ENCODE peak calls at places on chromosomes 3 and 15, in seven cellular contexts. E, C, B, V, K, T and L are unnamed samples.

GRCh38 chr3:13172644-13173013 is 99.4 kb upstream of the IQSEC1 start:
- DNase-seq in E (no peak), V (no peak), K (no peak), T (no peak), B (no peak), C (no peak), L (no peak)

GRCh38 chr3:70580021-70580420 is 267.6 kb upstream of the MDFIC2 start:
- DNase-seq in K (peak; percentile 10), E (no peak), C (no peak), B (no peak), V (no peak), T (no peak), L (no peak)

GRCh38 chr3:119639494-119640350 is 20.7 kb downstream of the POPDC2 start:
- DNase-seq in V (no peak), B (no peak), E (no peak), C (no peak), K (no peak), T (no peak), L (no peak)

GRCh38 chr3:170038434-170039110 is 777 bp downstream of the GPR160 start:
- DNase-seq in B (no peak), V (no peak), C (peak; percentile 65), T (peak; percentile 71), E (peak; percentile 69), K (no peak), L (peak; percentile 65)

GRCh38 chr3:141336672-141337522 is 31.4 kb upstream of the ZBTB38 start:
- DNase-seq in B (no peak), E (no peak), K (peak; percentile 89), V (peak; percentile 84), T (no peak), C (peak; percentile 47), L (no peak)

GRCh38 chr15:63135281-63135680 is 13.6 kb downstream of the LACTB start:
- DNase-seq in E (no peak), C (no peak), V (no peak), B (no peak), K (no peak), T (no peak), L (no peak)

GRCh38 chr15:77181305-77182074 is 110.6 kb upstream of the TSPAN3 start:
- DNase-seq in B (no peak), V (no peak), C (no peak), K (no peak), T (no peak), E (no peak), L (no peak)

GRCh38 chr3:103813955-103814354 is 1379.1 kb downstream of the ZPLD1 start:
- DNase-seq in T (no peak), E (no peak), B (no peak), V (no peak), K (no peak), C (no peak), L (no peak)

GRCh38 chr3:41265823-41266273 is 66.5 kb downstream of the CTNNB1 start:
- DNase-seq in B (no peak), T (no peak), K (peak; percentile 93), E (peak; percentile 9), C (no peak), V (peak; percentile 87), L (no peak)

GRCh38 chr3:38364721-38365400 is 18.3 kb downstream of the XYLB start:
- DNase-seq in E (peak; percentile 54), T (no peak), K (no peak), V (no peak), B (no peak), C (no peak), L (no peak)

GRCh38 chr3:127152676-127153505 is 40.0 kb upstream of the PRR23E start:
- DNase-seq in V (no peak), T (peak; percentile 23), C (no peak), K (no peak), B (no peak), E (no peak), L (no peak)

GRCh38 chr15:51731549-51732267 is 5.7 kb downstream of the LYSMD2 start:
- DNase-seq in K (peak; percentile 37), E (peak; percentile 30), T (no peak), B (peak; percentile 41), V (peak; percentile 55), C (no peak), L (peak; percentile 52)

GRCh38 chr3:151434151-151434890 is 26.5 kb downstream of the IGSF10 start:
- DNase-seq in C (peak; percentile 13), K (peak; percentile 92), B (no peak), T (no peak), E (no peak), V (peak; percentile 91), L (no peak)

GRCh38 chr3:151432624-151433372 is 28.1 kb downstream of the IGSF10 start:
- DNase-seq in V (no peak), B (no peak), K (no peak), E (no peak), T (no peak), C (no peak), L (no peak)

GRCh38 chr3:151428386-151428785 is 32.5 kb downstream of the IGSF10 start:
- DNase-seq in C (no peak), V (no peak), B (no peak), T (no peak), K (no peak), E (no peak), L (no peak)

GRCh38 chr3:151431940-151432339 is 28.9 kb downstream of the IGSF10 start:
- DNase-seq in K (peak; percentile 97), E (no peak), B (no peak), V (peak; percentile 91), T (no peak), C (no peak), L (no peak)

DNA sequence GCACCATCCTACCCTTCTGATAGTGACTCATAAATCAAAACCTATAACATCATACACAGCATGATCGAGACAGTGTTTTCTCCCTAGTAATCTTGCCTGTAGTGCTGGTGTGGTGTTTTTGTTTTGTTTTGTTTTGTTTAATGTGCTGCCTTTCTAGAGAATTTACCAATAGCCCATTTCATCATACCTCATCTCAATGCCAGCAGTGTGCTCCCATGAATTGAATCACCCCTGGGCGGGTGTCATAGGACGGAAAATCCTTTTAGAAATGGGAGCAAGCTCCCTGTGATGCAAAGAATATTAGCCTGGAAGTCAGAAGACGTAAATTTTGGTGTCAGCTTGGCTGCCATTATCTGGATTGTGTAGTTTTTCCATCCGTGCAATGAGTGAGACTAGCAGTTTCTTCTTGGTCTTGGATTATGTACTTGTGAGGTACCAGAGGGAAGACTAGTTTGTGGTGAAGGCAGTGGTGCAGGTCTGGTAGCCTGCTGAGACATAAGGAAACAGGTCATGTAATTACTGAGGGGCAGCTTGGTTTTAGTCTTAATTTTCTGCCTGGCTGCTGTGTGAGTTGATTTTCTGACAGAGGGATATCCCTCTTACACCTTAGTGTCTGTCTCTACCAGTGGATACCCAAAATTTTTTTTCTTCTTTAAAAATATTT is 29.9 kb downstream of the IGSF10 start:
- DNase-seq in C (no peak), B (no peak), K (no peak), V (no peak), E (no peak), T (no peak), L (no peak)
- H3K4me3 ChIP-seq in C (no peak overlapping the region), B (no peak overlapping the region), K (no peak overlapping the region), V (no peak overlapping the region), E (no peak overlapping the region), T (no peak overlapping the region), L (no peak overlapping the region)

GRCh38 chr3:111311709-111312235 is 230.2 kb upstream of the CD96 start:
- DNase-seq in K (peak; percentile 80), T (no peak), V (peak; percentile 84), E (no peak), B (no peak), C (no peak), L (no peak)
- H3K27ac ChIP-seq in K (no peak overlapping the region), T (no peak overlapping the region), V (peak overlapping the region; percentile 14), E (no peak overlapping the region), B (peak overlapping the region; percentile 60), C (no peak overlapping the region), L (peak overlapping the region; percentile 3)

DNA sequence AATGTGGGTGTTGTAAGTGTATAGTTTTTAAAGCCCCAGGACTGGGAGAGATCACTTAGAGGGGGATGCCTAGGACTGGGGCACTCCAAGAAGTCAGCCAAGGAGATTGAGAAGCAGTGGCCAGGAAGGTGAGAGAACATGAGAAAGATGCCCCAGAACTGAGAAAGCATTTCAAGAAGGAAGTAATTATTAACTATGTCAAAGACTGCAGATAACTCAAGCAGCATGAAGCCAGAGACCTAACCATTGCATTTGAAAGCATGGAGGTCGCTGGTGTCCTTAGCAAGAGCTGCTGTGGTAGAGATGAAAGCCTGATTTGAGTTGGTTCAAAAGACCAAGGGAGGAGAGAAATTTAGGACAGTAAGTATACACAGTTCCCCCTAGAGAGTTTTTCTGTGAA is 30.6 kb upstream of the SLC2A2 start:
- DNase-seq in C (no peak), V (no peak), E (no peak), B (no peak), K (no peak), T (no peak), L (no peak)
- TF ChIP-seq CTCF in C (no peak), V (no peak), E (no peak), B (no peak), K (no peak), T (no peak), L (no peak)

DNA sequence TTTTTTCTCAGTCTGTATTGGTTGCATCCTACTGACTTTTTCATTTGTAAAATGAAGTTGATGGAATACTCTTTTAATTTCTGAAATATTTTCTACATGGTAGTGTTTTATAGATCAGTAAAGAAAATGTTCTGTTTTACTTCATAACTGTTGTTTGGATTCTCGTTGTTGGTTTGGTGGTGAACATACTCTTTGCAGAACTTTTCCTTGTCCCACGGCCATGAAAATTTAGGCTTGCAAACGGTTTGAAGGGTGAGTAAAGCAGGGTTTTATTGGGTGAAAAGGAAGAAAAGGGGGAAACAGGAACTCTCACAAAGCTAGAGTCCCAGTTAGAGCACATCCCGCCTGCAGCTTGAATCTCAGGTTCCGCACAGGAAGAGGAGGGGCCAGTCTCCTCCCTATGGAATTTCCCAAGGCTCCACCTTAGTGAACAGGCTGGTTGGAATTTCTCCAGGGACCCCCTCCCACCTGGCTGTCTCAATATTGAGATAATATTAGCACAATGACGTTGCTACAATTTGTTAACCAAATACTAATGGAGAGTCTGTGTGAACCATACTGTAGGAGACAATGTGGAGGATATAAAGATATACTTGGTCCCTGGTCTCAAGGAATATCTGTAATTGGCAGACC is 5.6 kb downstream of the PDCD6IP start:
- DNase-seq in V (no peak), T (no peak), E (no peak), K (no peak), C (peak; percentile 30), B (no peak), L (no peak)
- H3K4me3 ChIP-seq in V (no peak overlapping the region), T (no peak overlapping the region), E (no peak overlapping the region), K (no peak overlapping the region), C (no peak overlapping the region), B (no peak overlapping the region), L (no peak overlapping the region)

GRCh38 chr3:146195030-146195429 is 34.0 kb upstream of the PLOD2 start:
- DNase-seq in E (no peak), T (no peak), V (no peak), K (no peak), B (no peak), C (no peak), L (no peak)
- H3K27ac ChIP-seq in E (no peak overlapping the region), T (no peak overlapping the region), V (no peak overlapping the region), K (no peak overlapping the region), B (no peak overlapping the region), C (no peak overlapping the region), L (no peak overlapping the region)

DNA sequence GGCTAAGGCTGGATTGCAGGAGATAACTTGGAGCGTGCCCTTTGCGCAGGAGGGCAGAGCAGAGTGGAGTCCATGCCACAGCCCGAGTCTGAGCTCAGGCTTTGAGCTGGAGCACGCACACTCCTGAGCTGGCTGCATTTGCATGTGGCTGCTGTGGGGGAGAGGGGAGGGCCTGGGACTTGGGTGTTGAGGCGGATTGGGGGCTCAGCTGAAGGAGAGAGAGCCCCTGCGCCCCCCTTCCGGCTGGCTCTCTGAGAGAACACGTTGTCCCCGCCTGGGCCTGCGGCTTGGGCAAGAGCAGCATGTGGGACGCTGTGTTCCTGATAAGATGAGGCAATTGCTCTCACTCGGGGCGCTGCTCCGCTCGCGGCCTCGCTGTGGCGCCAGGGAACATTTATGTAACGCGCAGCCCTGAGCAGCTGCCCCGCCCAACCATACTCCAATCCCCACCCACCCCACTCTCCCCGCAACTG is 39.1 kb downstream of the KLF13 start:
- DNase-seq in C (peak; percentile 93), B (peak; percentile 98), T (peak; percentile 94), E (peak; percentile 98), K (peak; percentile 38), V (peak; percentile 59), L (peak; percentile 84)
- TF ChIP-seq CTCF in C (peak; percentile 53), B (peak; percentile 32), T (peak; percentile 59), E (peak; percentile 73), K (no peak), V (peak; percentile 65), L (peak; percentile 57)